ENCODE peak calls at places on chromosomes 5 and 9, in seven cellular contexts. F is activated T-helper 1 cell treated with anti-CD3 and anti-CD28 coated beads, Interleukin-2, amount 50 U/mL, for 16 hours; C is SHP77; U is HEK293T; W is fibroblast of mammary gland; K is GM23248; H is T-helper 9 cell. D is an unnamed sample.

GRCh38 chr9:85941966-85942912 is 1.3 kb downstream of the NAA35 start:
- DNase-seq in U (no peak), F (no peak), W (peak), K (peak), C (no peak), H (no peak), D (no peak)

GRCh38 chr5:117497626-117498025 is 923.0 kb upstream of the SEMA6A start:
- DNase-seq in F (no peak), K (no peak), W (peak), H (no peak), U (no peak), C (no peak), D (no peak)

GRCh38 chr5:100823812-100824211 is 79.3 kb downstream of the ST8SIA4 start:
- DNase-seq in U (no peak), H (no peak), C (no peak), F (no peak), W (no peak), K (no peak), D (no peak)

GRCh38 chr9:105385372-105385985 is 62.4 kb upstream of the FSD1L start:
- DNase-seq in K (no peak), U (no peak), F (no peak), C (no peak), W (peak), H (no peak), D (no peak)

GRCh38 chr5:143229896-143230675 is 173.4 kb downstream of the NR3C1 start:
- DNase-seq in W (peak), C (peak), U (no peak), F (no peak), H (no peak), K (peak), D (no peak)

GRCh38 chr9:72400866-72401265 is 35.9 kb upstream of the ZFAND5 start:
- DNase-seq in F (no peak), K (no peak), W (no peak), H (no peak), U (no peak), C (no peak), D (no peak)

GRCh38 chr5:165405340-165405739 is 1899.9 kb downstream of the MAT2B start:
- DNase-seq in U (no peak), K (no peak), W (no peak), H (no peak), F (no peak), C (no peak), D (no peak)

GRCh38 chr9:90642570-90643539 is at the start of gene DIRAS2:
- DNase-seq in W (peak), K (peak), H (no peak), C (peak), U (peak), F (no peak), D (no peak)

GRCh38 chr5:98275980-98276379 is 497.5 kb upstream of the RGMB start:
- DNase-seq in W (no peak), C (no peak), H (no peak), K (no peak), F (no peak), U (no peak), D (no peak)

GRCh38 chr9:95307538-95307937 is 10.0 kb downstream of the FANCC start:
- DNase-seq in C (no peak), F (no peak), U (no peak), W (no peak), K (no peak), H (no peak), D (no peak)

GRCh38 chr5:56175465-56175864 is 57.7 kb downstream of the ANKRD55 start:
- DNase-seq in U (no peak), C (no peak), F (no peak), K (peak), H (no peak), W (peak), D (no peak)

GRCh38 chr9:37944671-37945481 is 40.9 kb upstream of the SLC25A51 start:
- DNase-seq in W (peak), C (no peak), F (no peak), U (no peak), H (no peak), K (peak), D (peak)

GRCh38 chr5:65672787-65673186 is 48.0 kb downstream of the SHLD3 start:
- DNase-seq in U (no peak), F (no peak), H (no peak), K (peak), C (no peak), W (peak), D (no peak)

GRCh38 chr5:107805819-107806218 is 135.1 kb upstream of the EFNA5 start:
- DNase-seq in K (no peak), F (no peak), W (no peak), H (no peak), C (no peak), U (no peak), D (no peak)

D was measured in HS-27A.